ENCODE peak calls at places on chromosomes 13 and 19, in ten cellular contexts. One of them, this sample, is unnamed.

GRCh38 chr19:21568816-21569496 is 63.6 kb downstream of the ZNF429 start:
- DNase-seq in mesendoderm: no peak
- DNase-seq in effector memory CD4-positive, alpha-beta T cell: peak; percentile 79
- DNase-seq in H1: no peak
- DNase-seq in body of pancreas: peak; percentile 93
- DNase-seq in GM12878: no peak
- DNase-seq in fibroblast of lung: peak; percentile 92
- DNase-seq in neural progenitor cell: no peak
- DNase-seq in HCT116: no peak
- DNase-seq in tibial artery: peak; percentile 94
- DNase-seq in this sample: no peak

GRCh38 chr19:8257052-8257443 is 47.9 kb downstream of the CERS4 start:
- DNase-seq in GM12878: no peak
- DNase-seq in HCT116: no peak
- DNase-seq in fibroblast of lung: no peak
- DNase-seq in tibial artery: no peak
- DNase-seq in mesendoderm: peak; percentile 45
- DNase-seq in neural progenitor cell: no peak
- DNase-seq in H1: no peak
- DNase-seq in effector memory CD4-positive, alpha-beta T cell: no peak
- DNase-seq in body of pancreas: no peak
- DNase-seq in this sample: no peak

GRCh38 chr19:28242317-28242927 is 970.5 kb downstream of the UQCRFS1 start:
- DNase-seq in GM12878: no peak
- DNase-seq in tibial artery: no peak
- DNase-seq in mesendoderm: peak; percentile 73
- DNase-seq in fibroblast of lung: peak; percentile 17
- DNase-seq in effector memory CD4-positive, alpha-beta T cell: no peak
- DNase-seq in neural progenitor cell: peak; percentile 67
- DNase-seq in H1: no peak
- DNase-seq in body of pancreas: peak; percentile 25
- DNase-seq in HCT116: no peak
- DNase-seq in this sample: no peak

GRCh38 chr19:3404324-3405260 is 38.2 kb downstream of the NFIC start:
- DNase-seq in tibial artery: peak; percentile 96
- DNase-seq in HCT116: no peak
- DNase-seq in body of pancreas: peak; percentile 93
- DNase-seq in GM12878: no peak
- DNase-seq in mesendoderm: no peak
- DNase-seq in neural progenitor cell: no peak
- DNase-seq in effector memory CD4-positive, alpha-beta T cell: no peak
- DNase-seq in H1: no peak
- DNase-seq in fibroblast of lung: peak; percentile 88
- DNase-seq in this sample: peak; percentile 93

GRCh38 chr13:33761744-33762143 is 56.2 kb upstream of the RFC3 start:
- DNase-seq in body of pancreas: peak; percentile 35
- DNase-seq in mesendoderm: peak; percentile 33
- DNase-seq in neural progenitor cell: peak; percentile 26
- DNase-seq in tibial artery: no peak
- DNase-seq in H1: no peak
- DNase-seq in HCT116: peak; percentile 33
- DNase-seq in GM12878: no peak
- DNase-seq in fibroblast of lung: peak; percentile 27
- DNase-seq in effector memory CD4-positive, alpha-beta T cell: no peak
- DNase-seq in this sample: no peak

GRCh38 chr13:42798118-42798517 is 16.7 kb downstream of the FAM216B start:
- DNase-seq in mesendoderm: no peak
- DNase-seq in H1: no peak
- DNase-seq in effector memory CD4-positive, alpha-beta T cell: no peak
- DNase-seq in tibial artery: no peak
- DNase-seq in GM12878: no peak
- DNase-seq in body of pancreas: no peak
- DNase-seq in HCT116: no peak
- DNase-seq in fibroblast of lung: no peak
- DNase-seq in neural progenitor cell: no peak
- DNase-seq in this sample: peak; percentile 55

GRCh38 chr19:50204811-50205675 is 1.6 kb downstream of the MYH14 start:
- DNase-seq in GM12878: no peak
- DNase-seq in body of pancreas: peak; percentile 94
- DNase-seq in tibial artery: no peak
- DNase-seq in HCT116: peak; percentile 65
- DNase-seq in H1: peak; percentile 57
- DNase-seq in fibroblast of lung: no peak
- DNase-seq in effector memory CD4-positive, alpha-beta T cell: no peak
- DNase-seq in mesendoderm: peak; percentile 88
- DNase-seq in neural progenitor cell: peak; percentile 93
- DNase-seq in this sample: no peak

GRCh38 chr13:111228262-111229144 is 91.9 kb upstream of the TEX29 start:
- DNase-seq in GM12878: no peak
- DNase-seq in neural progenitor cell: no peak
- DNase-seq in HCT116: no peak
- DNase-seq in H1: no peak
- DNase-seq in body of pancreas: peak; percentile 35
- DNase-seq in mesendoderm: peak; percentile 74
- DNase-seq in effector memory CD4-positive, alpha-beta T cell: no peak
- DNase-seq in fibroblast of lung: peak; percentile 93
- DNase-seq in tibial artery: peak; percentile 88
- DNase-seq in this sample: no peak

GRCh38 chr13:27830010-27830409 is 37.7 kb downstream of the GSX1 start:
- DNase-seq in mesendoderm: peak; percentile 57
- DNase-seq in fibroblast of lung: peak; percentile 11
- DNase-seq in tibial artery: no peak
- DNase-seq in HCT116: peak; percentile 32
- DNase-seq in effector memory CD4-positive, alpha-beta T cell: peak; percentile 17
- DNase-seq in H1: no peak
- DNase-seq in neural progenitor cell: peak; percentile 88
- DNase-seq in GM12878: no peak
- DNase-seq in body of pancreas: peak; percentile 59
- DNase-seq in this sample: peak; percentile 7

GRCh38 chr13:27825153-27825552 is 32.9 kb downstream of the GSX1 start:
- DNase-seq in neural progenitor cell: peak; percentile 23
- DNase-seq in GM12878: no peak
- DNase-seq in HCT116: no peak
- DNase-seq in effector memory CD4-positive, alpha-beta T cell: no peak
- DNase-seq in H1: no peak
- DNase-seq in fibroblast of lung: no peak
- DNase-seq in mesendoderm: no peak
- DNase-seq in tibial artery: no peak
- DNase-seq in body of pancreas: no peak
- DNase-seq in this sample: no peak

GRCh38 chr13:27824121-27824520 is 31.8 kb downstream of the GSX1 start:
- DNase-seq in neural progenitor cell: no peak
- DNase-seq in GM12878: no peak
- DNase-seq in HCT116: no peak
- DNase-seq in mesendoderm: no peak
- DNase-seq in effector memory CD4-positive, alpha-beta T cell: no peak
- DNase-seq in tibial artery: no peak
- DNase-seq in body of pancreas: no peak
- DNase-seq in H1: no peak
- DNase-seq in fibroblast of lung: no peak
- DNase-seq in this sample: no peak

GRCh38 chr13:27827646-27828045 is 35.4 kb downstream of the GSX1 start:
- DNase-seq in effector memory CD4-positive, alpha-beta T cell: no peak
- DNase-seq in tibial artery: no peak
- DNase-seq in mesendoderm: no peak
- DNase-seq in fibroblast of lung: no peak
- DNase-seq in neural progenitor cell: no peak
- DNase-seq in GM12878: no peak
- DNase-seq in HCT116: no peak
- DNase-seq in body of pancreas: no peak
- DNase-seq in H1: no peak
- DNase-seq in this sample: no peak

DNA sequence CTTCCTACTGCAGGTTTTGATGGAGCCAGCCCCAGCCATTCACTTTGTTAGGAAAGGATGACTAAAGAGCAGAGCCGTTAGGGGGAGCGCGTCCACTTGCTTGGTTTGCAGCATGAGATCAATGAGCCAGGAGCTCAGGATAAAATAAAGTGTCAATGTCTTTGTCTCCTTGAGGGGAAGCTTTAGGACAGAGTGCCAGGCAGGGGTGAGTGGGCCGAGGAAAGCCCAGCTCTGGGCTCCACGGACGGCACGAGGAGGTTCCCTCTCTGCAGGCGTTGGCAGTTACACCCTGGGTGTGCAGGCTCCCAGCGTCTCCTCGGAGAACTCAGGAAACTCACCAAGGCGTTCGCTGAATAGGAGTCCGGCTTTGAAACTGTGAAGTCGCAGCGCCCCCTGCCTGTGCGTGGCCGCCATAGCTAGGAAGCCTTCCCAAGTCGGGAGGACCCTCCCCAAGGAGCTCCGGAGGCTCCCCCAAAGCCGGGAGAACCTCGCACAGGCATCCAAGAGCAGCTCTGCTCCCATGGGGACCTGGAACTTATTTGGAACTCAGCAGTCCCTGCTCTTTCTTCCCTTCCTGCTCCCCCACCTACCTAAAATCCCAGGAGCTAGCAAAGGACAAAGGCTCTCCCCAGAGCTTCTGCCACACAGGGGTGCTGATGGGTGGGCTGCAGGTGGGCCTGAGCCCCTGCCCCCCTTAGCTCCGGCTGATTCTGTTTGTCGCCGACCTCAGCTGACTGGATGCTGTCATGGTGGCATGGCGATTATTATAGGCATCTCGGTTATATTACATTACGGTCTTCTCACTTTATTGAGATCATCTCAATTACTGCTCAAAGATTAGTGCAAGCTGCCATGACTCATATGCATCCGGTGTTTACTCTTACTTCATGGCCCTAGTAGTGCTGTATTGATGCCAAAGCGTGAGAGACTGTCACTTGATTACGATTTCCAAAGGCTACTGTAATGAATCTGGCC is 34.4 kb downstream of the GSX1 start:
- DNase-seq in H1: peak; percentile 78
- DNase-seq in effector memory CD4-positive, alpha-beta T cell: peak; percentile 27
- DNase-seq in HCT116: peak; percentile 84
- DNase-seq in tibial artery: peak; percentile 85
- DNase-seq in fibroblast of lung: peak; percentile 74
- DNase-seq in mesendoderm: peak; percentile 90
- DNase-seq in body of pancreas: peak; percentile 88
- DNase-seq in neural progenitor cell: peak; percentile 92
- DNase-seq in GM12878: peak; percentile 12
- DNase-seq in this sample: peak; percentile 66
- H3K4me3 ChIP-seq in H1: no peak overlapping the region
- H3K4me3 ChIP-seq in effector memory CD4-positive, alpha-beta T cell: no peak overlapping the region
- H3K4me3 ChIP-seq in HCT116: peak overlapping the region; percentile 35
- H3K4me3 ChIP-seq in tibial artery: no peak overlapping the region
- H3K4me3 ChIP-seq in fibroblast of lung: no peak overlapping the region
- H3K4me3 ChIP-seq in mesendoderm: no peak overlapping the region
- H3K4me3 ChIP-seq in body of pancreas: no peak overlapping the region
- H3K4me3 ChIP-seq in neural progenitor cell: peak overlapping the region; percentile 39
- H3K4me3 ChIP-seq in GM12878: no peak overlapping the region
- H3K4me3 ChIP-seq in this sample: no peak overlapping the region

GRCh38 chr19:38597075-38597474 is 20.7 kb downstream of the MAP4K1 start:
- DNase-seq in mesendoderm: no peak
- DNase-seq in effector memory CD4-positive, alpha-beta T cell: no peak
- DNase-seq in fibroblast of lung: no peak
- DNase-seq in GM12878: no peak
- DNase-seq in HCT116: no peak
- DNase-seq in tibial artery: no peak
- DNase-seq in H1: no peak
- DNase-seq in body of pancreas: no peak
- DNase-seq in neural progenitor cell: no peak
- DNase-seq in this sample: no peak

GRCh38 chr19:38596057-38596981 is 21.4 kb downstream of the MAP4K1 start:
- DNase-seq in fibroblast of lung: no peak
- DNase-seq in H1: peak; percentile 87
- DNase-seq in mesendoderm: peak; percentile 91
- DNase-seq in body of pancreas: peak; percentile 79
- DNase-seq in HCT116: peak; percentile 71
- DNase-seq in effector memory CD4-positive, alpha-beta T cell: no peak
- DNase-seq in GM12878: no peak
- DNase-seq in tibial artery: no peak
- DNase-seq in neural progenitor cell: peak; percentile 95
- DNase-seq in this sample: no peak

DNA sequence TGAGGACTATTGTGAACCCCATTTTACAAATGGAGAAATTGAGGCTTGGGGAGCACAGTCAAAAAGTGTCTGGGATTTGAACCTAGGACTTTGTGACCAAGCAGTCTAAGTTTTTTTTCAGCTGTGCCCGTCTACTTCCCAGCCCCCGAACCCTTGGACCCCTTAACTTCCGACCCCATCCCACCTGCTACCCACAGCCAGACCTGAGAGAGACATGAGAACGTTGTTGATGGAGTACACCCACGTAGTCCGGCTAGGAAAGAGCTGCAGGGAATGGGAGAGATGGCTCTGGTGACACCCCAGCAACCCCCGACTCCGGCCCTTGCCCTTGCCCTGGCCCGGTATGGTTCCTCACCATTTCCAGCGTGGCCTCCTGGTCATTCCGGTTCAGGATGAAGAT is 18.0 kb downstream of the MAP4K1 start:
- DNase-seq in GM12878: no peak
- DNase-seq in H1: no peak
- DNase-seq in body of pancreas: no peak
- DNase-seq in tibial artery: no peak
- DNase-seq in fibroblast of lung: no peak
- DNase-seq in HCT116: no peak
- DNase-seq in effector memory CD4-positive, alpha-beta T cell: no peak
- DNase-seq in mesendoderm: no peak
- DNase-seq in neural progenitor cell: no peak
- DNase-seq in this sample: no peak
- H3K27ac ChIP-seq in GM12878: no peak overlapping the region
- H3K27ac ChIP-seq in H1: no peak overlapping the region
- H3K27ac ChIP-seq in body of pancreas: no peak overlapping the region
- H3K27ac ChIP-seq in tibial artery: no peak overlapping the region
- H3K27ac ChIP-seq in fibroblast of lung: no peak overlapping the region
- H3K27ac ChIP-seq in HCT116: no peak overlapping the region
- H3K27ac ChIP-seq in effector memory CD4-positive, alpha-beta T cell: no peak overlapping the region
- H3K27ac ChIP-seq in mesendoderm: no peak overlapping the region
- H3K27ac ChIP-seq in neural progenitor cell: no peak overlapping the region
- H3K27ac ChIP-seq in this sample: no peak overlapping the region

GRCh38 chr19:48444129-48444932 is 1.5 kb upstream of the GRWD1 start:
- DNase-seq in neural progenitor cell: no peak
- DNase-seq in effector memory CD4-positive, alpha-beta T cell: no peak
- DNase-seq in H1: no peak
- DNase-seq in GM12878: no peak
- DNase-seq in fibroblast of lung: no peak
- DNase-seq in tibial artery: no peak
- DNase-seq in mesendoderm: no peak
- DNase-seq in HCT116: no peak
- DNase-seq in body of pancreas: no peak
- DNase-seq in this sample: no peak

GRCh38 chr19:48443731-48444128 is 2.1 kb upstream of the GRWD1 start:
- DNase-seq in fibroblast of lung: no peak
- DNase-seq in HCT116: no peak
- DNase-seq in body of pancreas: no peak
- DNase-seq in neural progenitor cell: no peak
- DNase-seq in effector memory CD4-positive, alpha-beta T cell: no peak
- DNase-seq in H1: no peak
- DNase-seq in GM12878: no peak
- DNase-seq in tibial artery: no peak
- DNase-seq in mesendoderm: no peak
- DNase-seq in this sample: no peak

GRCh38 chr19:48442116-48443035 is 3.4 kb upstream of the GRWD1 start:
- DNase-seq in effector memory CD4-positive, alpha-beta T cell: no peak
- DNase-seq in neural progenitor cell: no peak
- DNase-seq in GM12878: no peak
- DNase-seq in HCT116: no peak
- DNase-seq in H1: no peak
- DNase-seq in tibial artery: no peak
- DNase-seq in body of pancreas: no peak
- DNase-seq in fibroblast of lung: no peak
- DNase-seq in mesendoderm: no peak
- DNase-seq in this sample: no peak

GRCh38 chr19:48444933-48445194 is 919 bp upstream of the GRWD1 start:
- DNase-seq in fibroblast of lung: no peak
- DNase-seq in tibial artery: no peak
- DNase-seq in GM12878: no peak
- DNase-seq in neural progenitor cell: no peak
- DNase-seq in effector memory CD4-positive, alpha-beta T cell: no peak
- DNase-seq in HCT116: no peak
- DNase-seq in mesendoderm: no peak
- DNase-seq in H1: no peak
- DNase-seq in body of pancreas: no peak
- DNase-seq in this sample: no peak

DNA sequence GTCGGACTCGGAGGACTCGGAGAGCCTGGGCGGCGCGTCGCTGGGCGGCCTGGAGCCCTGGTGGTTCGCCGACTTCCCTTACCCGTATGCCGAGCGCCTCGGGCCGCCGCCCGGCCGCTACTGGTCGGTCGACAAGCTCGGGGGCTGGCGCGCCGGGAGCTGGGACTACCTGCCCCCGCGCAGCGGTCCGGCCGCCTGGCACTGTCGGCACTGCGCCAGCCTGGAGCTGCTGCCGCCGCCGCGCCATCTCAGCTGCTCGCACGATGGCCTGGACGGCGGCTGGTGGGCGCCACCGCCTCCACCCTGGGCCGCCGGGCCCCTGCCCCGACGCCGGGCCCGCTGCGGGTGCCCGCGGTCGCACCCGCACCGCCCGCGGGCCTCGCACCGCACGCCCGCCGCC is 2.5 kb upstream of the GRWD1 start:
- DNase-seq in HCT116: no peak
- DNase-seq in GM12878: no peak
- DNase-seq in H1: no peak
- DNase-seq in neural progenitor cell: peak; percentile 26
- DNase-seq in effector memory CD4-positive, alpha-beta T cell: no peak
- DNase-seq in fibroblast of lung: no peak
- DNase-seq in tibial artery: no peak
- DNase-seq in body of pancreas: peak; percentile 33
- DNase-seq in mesendoderm: no peak
- DNase-seq in this sample: no peak
- H3K4me3 ChIP-seq in HCT116: no peak overlapping the region
- H3K4me3 ChIP-seq in GM12878: no peak overlapping the region
- H3K4me3 ChIP-seq in H1: no peak overlapping the region
- H3K4me3 ChIP-seq in neural progenitor cell: no peak overlapping the region
- H3K4me3 ChIP-seq in effector memory CD4-positive, alpha-beta T cell: no peak overlapping the region
- H3K4me3 ChIP-seq in fibroblast of lung: no peak overlapping the region
- H3K4me3 ChIP-seq in tibial artery: peak overlapping the region; percentile 82
- H3K4me3 ChIP-seq in body of pancreas: no peak overlapping the region
- H3K4me3 ChIP-seq in mesendoderm: no peak overlapping the region
- H3K4me3 ChIP-seq in this sample: no peak overlapping the region

DNA sequence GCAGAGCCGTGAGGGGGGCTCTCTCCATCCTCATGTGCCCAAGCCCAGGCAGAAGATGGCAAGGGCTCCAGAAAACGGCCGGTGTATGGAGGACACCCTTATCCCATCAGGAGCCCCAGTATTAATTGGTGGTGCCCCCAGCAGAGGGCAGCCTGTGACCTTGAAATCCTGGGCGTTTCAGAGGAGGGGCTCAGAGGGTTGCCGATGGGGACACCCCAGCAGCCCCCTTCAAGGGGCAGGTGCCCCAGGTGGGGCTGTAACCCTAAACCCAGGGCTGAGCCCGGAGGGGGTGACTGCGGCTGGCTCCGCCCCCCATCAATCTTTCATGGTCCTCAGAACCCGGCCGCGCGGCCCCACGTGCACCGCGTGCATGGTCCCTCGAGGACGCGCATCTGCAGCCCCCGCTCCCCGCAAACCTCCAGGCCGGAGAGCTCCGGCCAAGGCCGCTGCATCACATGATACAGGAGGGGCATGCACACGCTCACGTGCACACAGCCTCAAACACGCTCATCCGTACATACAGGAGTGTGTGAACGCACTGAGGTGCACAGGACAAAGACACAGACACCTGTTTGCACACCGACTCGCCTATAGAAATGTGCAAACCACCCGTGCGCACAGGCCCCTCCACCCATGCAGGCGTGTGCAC is 959 bp downstream of the RAB3A start:
- DNase-seq in GM12878: no peak
- DNase-seq in H1: no peak
- DNase-seq in tibial artery: no peak
- DNase-seq in neural progenitor cell: peak; percentile 48
- DNase-seq in effector memory CD4-positive, alpha-beta T cell: no peak
- DNase-seq in HCT116: no peak
- DNase-seq in mesendoderm: no peak
- DNase-seq in body of pancreas: peak; percentile 16
- DNase-seq in fibroblast of lung: no peak
- DNase-seq in this sample: no peak
- H3K27ac ChIP-seq in GM12878: no peak overlapping the region
- H3K27ac ChIP-seq in H1: no peak overlapping the region
- H3K27ac ChIP-seq in tibial artery: no peak overlapping the region
- H3K27ac ChIP-seq in neural progenitor cell: no peak overlapping the region
- H3K27ac ChIP-seq in effector memory CD4-positive, alpha-beta T cell: peak overlapping the region; percentile 65
- H3K27ac ChIP-seq in HCT116: peak overlapping the region; percentile 59
- H3K27ac ChIP-seq in mesendoderm: no peak overlapping the region
- H3K27ac ChIP-seq in body of pancreas: no peak overlapping the region
- H3K27ac ChIP-seq in fibroblast of lung: peak overlapping the region; percentile 92
- H3K27ac ChIP-seq in this sample: no peak overlapping the region

This sample was measured in SJSA1.